ENCODE peak calls at places on chromosomes 4 and X, in six cellular contexts. One of them, this sample, is unnamed.

GRCh38 chr4:77284036-77284435 is 127.0 kb downstream of the CCNG2 start:
- DNase-seq in K562: no peak
- DNase-seq in endodermal cell: no peak
- DNase-seq in IMR-90: no peak
- DNase-seq in neural progenitor cell: no peak
- DNase-seq in astrocyte: no peak
- DNase-seq in this sample: no peak

GRCh38 chr4:118280501-118281218 is 72.1 kb downstream of the PRSS12 start:
- DNase-seq in K562: peak
- DNase-seq in endodermal cell: peak
- DNase-seq in IMR-90: peak
- DNase-seq in neural progenitor cell: peak
- DNase-seq in astrocyte: peak
- DNase-seq in this sample: peak

GRCh38 chrX:39941332-39941920 is 156.3 kb downstream of the BCOR start:
- DNase-seq in K562: no peak
- DNase-seq in endodermal cell: peak
- DNase-seq in IMR-90: no peak
- DNase-seq in neural progenitor cell: peak
- DNase-seq in astrocyte: peak
- DNase-seq in this sample: no peak

GRCh38 chr4:86967798-86968197 is 33.0 kb downstream of the AFF1 start:
- DNase-seq in K562: no peak
- DNase-seq in endodermal cell: no peak
- DNase-seq in IMR-90: peak
- DNase-seq in neural progenitor cell: no peak
- DNase-seq in astrocyte: peak
- DNase-seq in this sample: peak

GRCh38 chrX:131975851-131976250 is 47.3 kb upstream of the STK26 start:
- DNase-seq in K562: no peak
- DNase-seq in endodermal cell: no peak
- DNase-seq in IMR-90: no peak
- DNase-seq in neural progenitor cell: no peak
- DNase-seq in astrocyte: no peak
- DNase-seq in this sample: no peak

GRCh38 chr4:117577686-117578085 is 456.6 kb upstream of the NDST3 start:
- DNase-seq in K562: no peak
- DNase-seq in endodermal cell: no peak
- DNase-seq in IMR-90: no peak
- DNase-seq in neural progenitor cell: no peak
- DNase-seq in astrocyte: peak
- DNase-seq in this sample: no peak

GRCh38 chr4:98434816-98435215 is 173.6 kb downstream of the RAP1GDS1 start:
- DNase-seq in K562: no peak
- DNase-seq in endodermal cell: no peak
- DNase-seq in IMR-90: no peak
- DNase-seq in neural progenitor cell: no peak
- DNase-seq in astrocyte: no peak
- DNase-seq in this sample: no peak

GRCh38 chrX:130999360-130999759 is 58.8 kb upstream of the ARHGAP36 start:
- DNase-seq in K562: no peak
- DNase-seq in endodermal cell: no peak
- DNase-seq in IMR-90: no peak
- DNase-seq in neural progenitor cell: no peak
- DNase-seq in astrocyte: no peak
- DNase-seq in this sample: no peak

GRCh38 chr4:79598214-79598613 is 190.2 kb upstream of the GK2 start:
- DNase-seq in K562: no peak
- DNase-seq in endodermal cell: no peak
- DNase-seq in IMR-90: no peak
- DNase-seq in neural progenitor cell: no peak
- DNase-seq in astrocyte: no peak
- DNase-seq in this sample: no peak

GRCh38 chr4:123631699-123632098 is 235.1 kb downstream of the SPRY1 start:
- DNase-seq in K562: no peak
- DNase-seq in endodermal cell: no peak
- DNase-seq in IMR-90: peak
- DNase-seq in neural progenitor cell: no peak
- DNase-seq in astrocyte: peak
- DNase-seq in this sample: no peak

DNA sequence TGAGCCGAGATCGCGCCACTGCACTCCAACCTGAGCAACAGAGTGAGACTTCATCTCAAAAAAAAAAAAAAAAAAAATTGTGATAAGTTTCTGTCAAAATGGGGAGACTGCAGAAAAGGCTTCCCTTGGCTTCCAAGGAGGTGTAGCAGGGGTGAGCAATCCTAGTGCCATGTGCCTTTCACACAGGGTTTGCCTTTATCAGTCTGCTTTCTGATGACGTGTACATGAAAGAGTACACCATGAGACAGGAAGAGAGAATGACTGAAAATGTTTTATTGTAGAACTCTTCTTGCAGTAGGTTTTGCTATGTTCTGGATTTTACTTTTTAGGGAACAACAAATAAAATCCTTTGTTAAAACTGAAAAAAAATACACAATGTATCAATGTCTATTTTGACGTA is 23.4 kb upstream of the ZFP42 start:
- DNase-seq in K562: no peak
- DNase-seq in endodermal cell: no peak
- DNase-seq in IMR-90: peak
- DNase-seq in neural progenitor cell: no peak
- DNase-seq in astrocyte: no peak
- DNase-seq in this sample: no peak
- H3K9ac ChIP-seq in K562: no peak
- H3K9ac ChIP-seq in endodermal cell: no peak
- H3K9ac ChIP-seq in IMR-90: no peak
- H3K9ac ChIP-seq in neural progenitor cell: no peak
- H3K9ac ChIP-seq in astrocyte: no peak
- H3K9ac ChIP-seq in this sample: no peak

GRCh38 chr4:137611998-137612700 is 79.9 kb upstream of the PCDH18 start:
- DNase-seq in K562: no peak
- DNase-seq in endodermal cell: no peak
- DNase-seq in IMR-90: no peak
- DNase-seq in neural progenitor cell: no peak
- DNase-seq in astrocyte: no peak
- DNase-seq in this sample: no peak

GRCh38 chr4:137608085-137608484 is 75.8 kb upstream of the PCDH18 start:
- DNase-seq in K562: no peak
- DNase-seq in endodermal cell: no peak
- DNase-seq in IMR-90: no peak
- DNase-seq in neural progenitor cell: no peak
- DNase-seq in astrocyte: no peak
- DNase-seq in this sample: no peak

GRCh38 chr4:137609693-137610450 is 77.6 kb upstream of the PCDH18 start:
- DNase-seq in K562: no peak
- DNase-seq in endodermal cell: no peak
- DNase-seq in IMR-90: peak
- DNase-seq in neural progenitor cell: no peak
- DNase-seq in astrocyte: peak
- DNase-seq in this sample: no peak

GRCh38 chr4:137614491-137614890 is 82.2 kb upstream of the PCDH18 start:
- DNase-seq in K562: no peak
- DNase-seq in endodermal cell: no peak
- DNase-seq in IMR-90: peak
- DNase-seq in neural progenitor cell: no peak
- DNase-seq in astrocyte: no peak
- DNase-seq in this sample: no peak

GRCh38 chr4:137610960-137611359 is 78.7 kb upstream of the PCDH18 start:
- DNase-seq in K562: no peak
- DNase-seq in endodermal cell: peak
- DNase-seq in IMR-90: peak
- DNase-seq in neural progenitor cell: peak
- DNase-seq in astrocyte: no peak
- DNase-seq in this sample: no peak
- TF ChIP-seq CTCF in K562: no peak
- TF ChIP-seq CTCF in endodermal cell: peak
- TF ChIP-seq CTCF in IMR-90: peak
- TF ChIP-seq CTCF in neural progenitor cell: peak
- TF ChIP-seq CTCF in astrocyte: peak
- TF ChIP-seq CTCF in this sample: peak

GRCh38 chr4:71283642-71284257 is 55.1 kb upstream of the SLC4A4 start:
- DNase-seq in K562: no peak
- DNase-seq in endodermal cell: no peak
- DNase-seq in IMR-90: peak
- DNase-seq in neural progenitor cell: no peak
- DNase-seq in astrocyte: no peak
- DNase-seq in this sample: no peak
- H3K9ac ChIP-seq in K562: no peak
- H3K9ac ChIP-seq in endodermal cell: no peak
- H3K9ac ChIP-seq in IMR-90: no peak
- H3K9ac ChIP-seq in neural progenitor cell: no peak
- H3K9ac ChIP-seq in astrocyte: no peak
- H3K9ac ChIP-seq in this sample: no peak

DNA sequence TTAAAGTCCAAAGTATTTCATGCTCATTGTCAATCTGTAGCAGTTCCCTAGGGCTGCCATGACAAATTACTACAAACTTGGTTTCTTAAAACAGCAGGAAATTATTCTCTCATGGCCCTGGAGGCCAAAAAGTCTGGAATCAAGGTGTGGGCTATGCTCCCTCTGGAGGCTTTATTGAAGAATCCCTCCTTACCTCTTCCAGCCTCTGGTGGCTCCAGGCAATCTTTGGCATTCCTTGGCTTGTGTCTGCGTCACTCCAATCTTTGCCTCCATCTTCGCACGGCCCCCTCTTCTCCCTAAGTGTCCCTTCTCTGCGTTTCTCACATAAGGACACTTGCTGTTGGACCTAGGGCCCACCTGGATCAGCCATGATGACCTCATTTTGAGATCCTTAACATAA is 170.4 kb downstream of the SMIM20 start:
- DNase-seq in K562: no peak
- DNase-seq in endodermal cell: no peak
- DNase-seq in IMR-90: no peak
- DNase-seq in neural progenitor cell: no peak
- DNase-seq in astrocyte: no peak
- DNase-seq in this sample: no peak
- TF ChIP-seq CTCF in K562: no peak
- TF ChIP-seq CTCF in endodermal cell: peak
- TF ChIP-seq CTCF in IMR-90: no peak
- TF ChIP-seq CTCF in neural progenitor cell: no peak
- TF ChIP-seq CTCF in astrocyte: no peak
- TF ChIP-seq CTCF in this sample: no peak

GRCh38 chr4:19382993-19383392 is 868.7 kb upstream of the SLIT2 start:
- DNase-seq in K562: no peak
- DNase-seq in endodermal cell: no peak
- DNase-seq in IMR-90: peak
- DNase-seq in neural progenitor cell: no peak
- DNase-seq in astrocyte: peak
- DNase-seq in this sample: no peak

GRCh38 chr4:19379318-19379717 is 872.4 kb upstream of the SLIT2 start:
- DNase-seq in K562: no peak
- DNase-seq in endodermal cell: no peak
- DNase-seq in IMR-90: no peak
- DNase-seq in neural progenitor cell: no peak
- DNase-seq in astrocyte: no peak
- DNase-seq in this sample: no peak

GRCh38 chr4:19380600-19380999 is 871.1 kb upstream of the SLIT2 start:
- DNase-seq in K562: no peak
- DNase-seq in endodermal cell: no peak
- DNase-seq in IMR-90: peak
- DNase-seq in neural progenitor cell: no peak
- DNase-seq in astrocyte: peak
- DNase-seq in this sample: no peak

GRCh38 chr4:19375931-19376330 is 875.8 kb upstream of the SLIT2 start:
- DNase-seq in K562: no peak
- DNase-seq in endodermal cell: no peak
- DNase-seq in IMR-90: peak
- DNase-seq in neural progenitor cell: no peak
- DNase-seq in astrocyte: peak
- DNase-seq in this sample: no peak

GRCh38 chr4:19381068-19381467 is 870.6 kb upstream of the SLIT2 start:
- DNase-seq in K562: no peak
- DNase-seq in endodermal cell: no peak
- DNase-seq in IMR-90: peak
- DNase-seq in neural progenitor cell: no peak
- DNase-seq in astrocyte: peak
- DNase-seq in this sample: no peak
- H3K9ac ChIP-seq in K562: no peak
- H3K9ac ChIP-seq in endodermal cell: no peak
- H3K9ac ChIP-seq in IMR-90: no peak
- H3K9ac ChIP-seq in neural progenitor cell: no peak
- H3K9ac ChIP-seq in astrocyte: no peak
- H3K9ac ChIP-seq in this sample: no peak

GRCh38 chr4:139629761-139630160 is 35.9 kb upstream of the MGST2 start:
- DNase-seq in K562: no peak
- DNase-seq in endodermal cell: no peak
- DNase-seq in IMR-90: no peak
- DNase-seq in neural progenitor cell: no peak
- DNase-seq in astrocyte: no peak
- DNase-seq in this sample: no peak
- TF ChIP-seq CTCF in K562: no peak
- TF ChIP-seq CTCF in endodermal cell: no peak
- TF ChIP-seq CTCF in IMR-90: no peak
- TF ChIP-seq CTCF in neural progenitor cell: no peak
- TF ChIP-seq CTCF in astrocyte: no peak
- TF ChIP-seq CTCF in this sample: no peak